ENCODE peak calls at places on chromosomes 7 and 10, in nine cellular contexts. K is PC-3, J is OCI-LY7, N is HCT116, E is MM.1S, A is mammary epithelial cell, B is SK-N-SH, M is H1, H is hepatocyte. I is an unnamed sample.

GRCh38 chr10:45581497-45582385 is 90.8 kb downstream of the ZFAND4 start:
- DNase-seq in K (peak; percentile 18), J (no peak), N (no peak), E (no peak), A (no peak), B (no peak), M (no peak), H (no peak), I (no peak)

GRCh38 chr10:27745719-27746363 is at the start of gene MKX:
- DNase-seq in K (peak; percentile 20), J (no peak), N (no peak), E (no peak), A (peak; percentile 41), B (peak; percentile 31), M (peak; percentile 93), H (peak; percentile 69), I (peak; percentile 77)

GRCh38 chr10:78865931-78866717 is 202.6 kb upstream of the ZMIZ1 start:
- DNase-seq in K (no peak), J (no peak), N (no peak), E (no peak), A (no peak), B (no peak), M (peak; percentile 35), H (peak; percentile 2), I (no peak)

GRCh38 chr7:140645166-140645565 is 4.6 kb upstream of the DENND2A start:
- DNase-seq in K (no peak), J (no peak), N (no peak), E (no peak), A (no peak), B (peak; percentile 54), M (peak; percentile 91), H (no peak), I (peak; percentile 38)

GRCh38 chr7:77188736-77189429 is 10.7 kb downstream of the FGL2 start:
- DNase-seq in K (no peak), J (no peak), N (no peak), E (no peak), A (no peak), B (no peak), M (no peak), H (no peak), I (no peak)

GRCh38 chr10:14146005-14146404 is 184.7 kb downstream of the FRMD4A start:
- DNase-seq in K (peak; percentile 4), J (no peak), N (no peak), E (no peak), A (no peak), B (no peak), M (no peak), H (no peak), I (no peak)

GRCh38 chr7:141072548-141073172 is 1.2 kb upstream of the TMEM178B start:
- DNase-seq in K (peak; percentile 63), J (no peak), N (no peak), E (peak; percentile 96), A (peak; percentile 53), B (peak; percentile 84), M (peak; percentile 71), H (peak; percentile 50), I (peak; percentile 91)

GRCh38 chr7:38831262-38831661 is 77.7 kb downstream of the VPS41 start:
- DNase-seq in K (no peak), J (no peak), N (no peak), E (no peak), A (no peak), B (no peak), M (no peak), H (no peak), I (no peak)

GRCh38 chr10:128280271-128280670 is 154.0 kb upstream of the MKI67 start:
- DNase-seq in K (no peak), J (no peak), N (no peak), E (no peak), A (no peak), B (no peak), M (no peak), H (no peak), I (no peak)

GRCh38 chr7:12303507-12303906 is 92.4 kb downstream of the TMEM106B start:
- DNase-seq in K (peak; percentile 56), J (no peak), N (no peak), E (no peak), A (no peak), B (peak; percentile 17), M (no peak), H (peak; percentile 32), I (no peak)

GRCh38 chr7:12305502-12305901 is 94.4 kb downstream of the TMEM106B start:
- DNase-seq in K (no peak), J (no peak), N (no peak), E (no peak), A (no peak), B (no peak), M (no peak), H (no peak), I (no peak)

GRCh38 chr7:12299367-12299766 is 88.3 kb downstream of the TMEM106B start:
- DNase-seq in K (no peak), J (no peak), N (no peak), E (no peak), A (no peak), B (no peak), M (no peak), H (no peak), I (no peak)

GRCh38 chr7:12300415-12300814 is 89.3 kb downstream of the TMEM106B start:
- DNase-seq in K (no peak), J (no peak), N (no peak), E (peak; percentile 47), A (no peak), B (no peak), M (no peak), H (no peak), I (no peak)

DNA sequence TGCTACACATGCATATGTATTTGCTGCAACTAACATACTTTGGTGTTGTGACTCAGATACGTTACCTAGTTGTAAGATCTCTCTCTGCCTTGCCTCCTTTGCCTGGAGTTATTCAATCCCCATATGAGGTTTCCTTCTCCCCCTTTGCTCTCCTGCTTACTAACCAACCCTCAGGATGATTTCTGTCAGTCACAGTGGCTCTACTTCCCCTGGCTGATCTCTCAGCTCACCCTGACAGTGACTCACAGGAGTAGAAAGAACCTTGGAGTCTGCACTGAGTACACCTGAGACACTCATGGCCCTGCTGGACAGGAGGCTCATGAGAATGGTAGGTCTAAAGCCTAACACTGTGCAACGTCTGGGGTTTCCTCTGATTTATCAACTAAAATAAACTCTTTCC is 92.0 kb downstream of the TMEM106B start:
- DNase-seq in K (peak; percentile 81), J (no peak), N (no peak), E (no peak), A (peak; percentile 51), B (no peak), M (no peak), H (peak; percentile 8), I (no peak)
- H3K27ac ChIP-seq in K (peak overlapping the region; percentile 44), J (no peak overlapping the region), N (no peak overlapping the region), E (no peak overlapping the region), A (no peak overlapping the region), B (no peak overlapping the region), M (no peak overlapping the region), H (peak overlapping the region; percentile 8), I (no peak overlapping the region)

GRCh38 chr7:27192546-27193334 is 7.2 kb downstream of the HOXA13 start:
- DNase-seq in K (peak; percentile 54), J (no peak), N (no peak), E (no peak), A (no peak), B (peak; percentile 67), M (peak; percentile 68), H (no peak), I (peak; percentile 96)
- H3K4me2 ChIP-seq in K (peak overlapping the region; percentile 99), J (peak overlapping the region; percentile 43), N (no peak overlapping the region), E (peak overlapping the region; percentile 79), A (peak overlapping the region; percentile 68), B (peak overlapping the region; percentile 30), M (no peak overlapping the region), H (peak overlapping the region; percentile 96), I (peak overlapping the region; percentile 96)

DNA sequence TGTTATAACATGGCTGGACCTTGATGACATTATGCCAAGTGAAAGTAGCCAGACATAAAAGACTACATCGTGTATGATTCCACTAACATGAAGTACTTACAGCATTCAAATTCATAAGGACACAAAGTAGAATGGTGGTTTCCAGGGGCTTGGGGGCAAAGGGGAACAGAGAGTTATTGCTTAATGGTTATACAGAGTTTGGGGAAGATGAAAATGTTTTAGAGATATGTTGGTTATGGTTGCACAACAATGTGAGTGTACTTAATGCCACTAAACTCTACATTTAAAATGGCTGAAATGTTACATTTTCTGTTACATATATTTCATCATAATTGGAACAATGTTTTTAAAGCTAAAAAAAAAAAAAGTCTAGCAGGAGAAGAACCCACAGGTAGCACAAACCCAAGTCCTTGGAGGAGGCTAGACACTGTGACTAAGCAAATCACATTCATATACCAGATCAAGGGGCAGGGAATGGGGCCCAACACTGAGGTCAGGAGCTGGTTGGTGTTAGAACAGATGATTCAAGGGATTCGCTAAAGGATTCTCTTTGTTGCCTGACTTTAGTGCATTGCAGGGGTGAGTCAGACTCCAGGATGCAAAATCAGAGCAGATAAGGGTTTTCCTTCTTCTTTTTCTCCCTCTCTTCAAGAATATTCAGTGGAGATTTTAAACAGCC is 25.1 kb upstream of the AOAH start:
- DNase-seq in K (no peak), J (no peak), N (no peak), E (no peak), A (peak; percentile 86), B (no peak), M (no peak), H (peak; percentile 62), I (no peak)
- TF ChIP-seq CTCF in K (no peak), J (no peak), N (no peak), E (no peak), A (no peak), B (no peak), M (no peak), H (no peak), I (no peak)

GRCh38 chr7:106979551-106980357 is 64.8 kb upstream of the PRKAR2B start:
- DNase-seq in K (no peak), J (no peak), N (no peak), E (no peak), A (no peak), B (no peak), M (no peak), H (no peak), I (no peak)
- H3K27ac ChIP-seq in K (no peak overlapping the region), J (no peak overlapping the region), N (no peak overlapping the region), E (no peak overlapping the region), A (no peak overlapping the region), B (no peak overlapping the region), M (no peak overlapping the region), H (no peak overlapping the region), I (no peak overlapping the region)

GRCh38 chr7:55134786-55135185 is 116.0 kb downstream of the EGFR start:
- DNase-seq in K (no peak), J (no peak), N (no peak), E (no peak), A (no peak), B (no peak), M (no peak), H (no peak), I (no peak)

GRCh38 chr7:55132890-55133551 is 114.2 kb downstream of the EGFR start:
- DNase-seq in K (peak; percentile 98), J (no peak), N (peak; percentile 97), E (no peak), A (peak; percentile 100), B (no peak), M (no peak), H (peak; percentile 84), I (peak; percentile 95)

GRCh38 chr7:55132550-55132889 is 113.7 kb downstream of the EGFR start:
- DNase-seq in K (no peak), J (no peak), N (no peak), E (no peak), A (no peak), B (no peak), M (no peak), H (no peak), I (no peak)

GRCh38 chr7:55135462-55135861 is 116.6 kb downstream of the EGFR start:
- DNase-seq in K (no peak), J (no peak), N (no peak), E (no peak), A (no peak), B (no peak), M (no peak), H (no peak), I (no peak)

GRCh38 chr7:55133630-55134392 is 115.0 kb downstream of the EGFR start:
- DNase-seq in K (peak; percentile 96), J (no peak), N (peak; percentile 65), E (no peak), A (peak; percentile 93), B (peak; percentile 53), M (no peak), H (peak; percentile 87), I (peak; percentile 89)
- H3K4me2 ChIP-seq in K (peak overlapping the region; percentile 74), J (no peak overlapping the region), N (peak overlapping the region; percentile 70), E (no peak overlapping the region), A (peak overlapping the region; percentile 86), B (peak overlapping the region; percentile 75), M (no peak overlapping the region), H (peak overlapping the region; percentile 32), I (peak overlapping the region; percentile 64)